ENCODE peak calls at places on chromosomes 11 and 22, in four cellular contexts. W is HCT116, L is A549, M is GM23338. O is an unnamed sample.

GRCh38 chr11:44305643-44306468 is 4.1 kb downstream of the ALX4 start:
- DNase-seq in W (no peak), M (no peak), L (no peak), O (no peak)

GRCh38 chr22:26065847-26066246 is 103.4 kb upstream of the SEZ6L start:
- DNase-seq in W (no peak), L (no peak), M (no peak), O (no peak)

GRCh38 chr11:67484847-67485311 is 2.1 kb downstream of the AIP start:
- DNase-seq in L (no peak), W (no peak), M (no peak), O (peak)

GRCh38 chr11:8092587-8093424 is 11.8 kb downstream of the TUB start:
- DNase-seq in W (peak), L (peak), M (peak), O (peak)

GRCh38 chr11:72039108-72039850 is 40.6 kb downstream of the IL18BP start:
- DNase-seq in L (no peak), W (no peak), M (peak), O (no peak)

GRCh38 chr11:39209966-39210365 is 2249.5 kb downstream of the LRRC4C start:
- DNase-seq in W (no peak), M (no peak), L (no peak), O (no peak)

GRCh38 chr11:75262961-75263852 is 22.6 kb downstream of the TPBGL start:
- DNase-seq in L (no peak), W (no peak), M (no peak), O (no peak)

GRCh38 chr11:105588001-105588400 is 21.9 kb upstream of the GRIA4 start:
- DNase-seq in M (no peak), L (no peak), W (no peak), O (no peak)

GRCh38 chr11:94507485-94507884 is 4.8 kb upstream of the C11orf97 start:
- DNase-seq in L (no peak), M (no peak), W (no peak), O (no peak)

GRCh38 chr11:19597194-19597593 is 115.4 kb upstream of the NAV2 start:
- DNase-seq in W (no peak), M (no peak), L (no peak), O (no peak)

GRCh38 chr11:110645253-110645652 is 67.0 kb downstream of the ARHGAP20 start:
- DNase-seq in M (no peak), L (no peak), W (no peak), O (no peak)

GRCh38 chr11:69318093-69318420 is 24.1 kb downstream of the MYEOV start:
- DNase-seq in W (no peak), M (no peak), L (no peak), O (no peak)

GRCh38 chr11:133243832-133244231 is 288.5 kb downstream of the OPCML start:
- DNase-seq in M (peak), L (no peak), W (no peak), O (no peak)

GRCh38 chr11:70413151-70413550 is 14.8 kb downstream of the CTTN start:
- DNase-seq in M (no peak), L (no peak), W (no peak), O (no peak)

GRCh38 chr22:42321908-42322561 is 51.6 kb upstream of the TCF20 start:
- DNase-seq in M (no peak), W (no peak), L (no peak), O (no peak)

GRCh38 chr22:35299217-35299716 is 427 bp upstream of the TOM1 start:
- DNase-seq in W (no peak), L (no peak), M (no peak), O (peak)

GRCh38 chr11:124538019-124538418 is 5.4 kb downstream of the OR8B12 start:
- DNase-seq in M (no peak), L (peak), W (no peak), O (no peak)

GRCh38 chr11:36594316-36594989 is at the start of gene IFTAP:
- DNase-seq in W (peak), M (peak), L (peak), O (peak)

GRCh38 chr22:28742562-28742962 is 723 bp downstream of the HSCB start:
- DNase-seq in W (no peak), L (no peak), M (no peak), O (no peak)

GRCh38 chr11:46119053-46119351 is 2.3 kb downstream of the PHF21A start:
- DNase-seq in M (no peak), W (no peak), L (no peak), O (no peak)

GRCh38 chr11:46116007-46116711 is 5.1 kb downstream of the PHF21A start:
- DNase-seq in M (no peak), W (no peak), L (no peak), O (no peak)

GRCh38 chr11:46119352-46120216 is 1.7 kb downstream of the PHF21A start:
- DNase-seq in W (no peak), L (peak), M (peak), O (peak)

GRCh38 chr11:46120361-46120710 is 918 bp downstream of the PHF21A start:
- DNase-seq in W (no peak), M (no peak), L (no peak), O (peak)

DNA sequence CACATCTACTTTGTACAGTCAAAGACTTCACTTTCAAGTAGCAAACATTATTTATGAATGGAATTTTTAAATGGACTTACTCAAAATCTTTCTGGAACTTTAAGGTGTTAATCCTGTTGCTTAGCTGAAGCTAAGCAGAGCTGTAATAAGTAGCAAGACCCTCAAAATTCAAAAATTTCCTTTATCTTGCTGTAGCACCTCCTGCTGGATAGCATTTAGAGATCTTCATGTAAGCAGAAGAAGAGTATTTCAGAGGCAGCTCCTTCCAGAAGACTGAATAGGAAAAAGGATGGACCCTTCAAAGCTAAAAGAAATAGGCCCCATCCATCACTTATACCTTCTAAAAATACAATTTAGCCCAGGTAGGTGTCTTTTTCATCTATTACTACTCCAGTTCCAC is 3.4 kb downstream of the PHF21A start:
- DNase-seq in W (no peak), M (peak), L (no peak), O (no peak)
- H3K4me3 ChIP-seq in W (no peak), M (peak), L (no peak), O (peak)

DNA sequence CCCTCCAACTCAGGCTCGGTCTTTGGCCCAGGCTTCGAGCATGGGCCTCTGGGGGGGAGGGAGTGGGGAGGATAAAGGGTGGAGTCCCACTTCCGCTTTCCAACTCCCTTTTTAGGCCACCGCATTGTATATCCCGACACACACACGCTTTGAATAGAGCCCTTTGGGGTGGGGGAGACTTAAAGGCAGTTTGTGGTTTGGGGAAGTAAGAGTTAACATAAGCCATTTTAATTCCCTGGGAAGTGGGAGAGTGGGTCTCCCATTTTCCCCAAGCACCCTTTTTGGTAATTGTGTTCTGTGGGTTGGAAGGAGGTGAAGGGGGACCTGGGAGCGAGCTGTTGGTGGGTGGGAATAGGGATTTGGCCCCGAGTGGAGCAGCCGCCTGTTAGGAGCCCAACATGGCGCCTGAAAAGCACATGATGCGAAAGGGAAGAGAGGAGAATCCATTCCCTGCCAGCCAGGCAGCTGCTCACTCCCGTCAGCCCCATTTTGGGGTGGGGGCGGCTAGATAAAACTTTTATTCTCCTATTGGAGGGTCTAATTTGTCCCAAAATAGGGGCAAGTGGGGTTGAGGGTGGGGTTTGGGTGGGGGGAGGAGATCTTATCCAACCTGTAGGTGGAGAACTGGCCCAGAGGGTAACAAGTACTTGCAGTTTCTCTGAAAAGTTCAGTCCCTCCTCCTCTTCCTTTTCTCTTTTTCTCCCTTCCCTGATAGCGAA is 983 bp downstream of the PCF11 start:
- DNase-seq in M (peak), W (no peak), L (peak), O (peak)
- TF ChIP-seq REST in M (no peak), W (no peak), L (no peak), O (no peak)

DNA sequence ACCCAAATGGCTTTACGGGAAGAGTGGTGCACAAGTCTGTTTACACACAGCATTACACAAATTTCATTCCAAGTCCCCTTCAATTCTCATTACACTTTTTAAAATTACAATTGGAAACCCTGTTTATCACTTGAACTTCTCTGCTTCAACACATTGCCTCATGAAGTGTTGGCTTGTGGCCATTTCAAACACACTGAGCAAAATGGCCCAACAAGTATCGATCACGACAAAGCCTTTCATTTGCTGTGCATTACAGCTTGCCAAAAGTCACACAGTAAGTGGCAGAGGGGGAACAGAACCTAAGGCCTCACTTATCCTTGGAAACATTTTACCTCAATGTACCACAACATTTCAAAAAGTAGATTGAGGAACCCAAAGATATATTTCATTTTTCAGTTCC is 18.0 kb upstream of the TPH1 start:
- DNase-seq in L (no peak), W (no peak), M (no peak), O (no peak)
- H3K4me3 ChIP-seq in L (no peak), W (no peak), M (no peak), O (no peak)

DNA sequence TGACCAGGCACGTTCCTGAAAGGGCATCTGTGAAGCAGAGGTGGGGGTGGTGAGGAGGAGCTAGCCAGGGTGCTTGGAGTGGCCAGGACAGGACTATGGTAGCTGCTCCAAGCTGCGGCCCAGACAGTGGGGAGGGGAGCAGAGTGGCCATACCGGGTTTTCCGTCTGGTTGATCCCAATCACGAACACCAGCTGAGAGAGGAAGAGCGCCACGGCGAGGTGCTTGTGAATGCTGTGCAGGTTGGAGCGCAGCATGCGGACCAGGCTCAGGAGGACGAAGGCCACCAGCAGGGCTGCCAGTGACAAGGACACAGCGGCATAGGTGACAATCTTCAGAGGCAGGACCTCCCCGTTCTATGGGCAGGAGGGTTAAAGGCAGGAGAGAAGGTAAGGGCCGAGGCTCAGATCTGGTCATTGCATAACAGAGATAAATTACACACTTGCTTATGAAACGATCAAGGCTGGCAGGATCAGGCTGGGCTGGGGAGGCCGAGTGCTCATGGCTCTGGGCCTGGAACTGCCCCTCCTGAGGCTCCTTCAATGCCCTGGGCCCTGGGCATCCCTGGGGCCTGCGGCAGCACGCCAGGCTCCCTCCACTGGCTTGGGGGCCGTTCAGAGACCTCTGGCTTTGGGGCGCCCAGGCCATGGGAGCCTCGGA is 41.5 kb downstream of the TRMU start:
- DNase-seq in L (no peak), M (no peak), W (no peak), O (no peak)
- TF ChIP-seq REST in L (no peak), M (no peak), W (no peak), O (no peak)

GRCh38 chr22:37326726-37327125 is 44.4 kb downstream of the CYTH4 start:
- DNase-seq in M (no peak), L (no peak), W (no peak), O (no peak)
- H3K4me3 ChIP-seq in M (no peak), L (no peak), W (no peak), O (no peak)

O was measured in HL-60.